ENCODE peak calls at places on chromosomes 1 and 21, in seven cellular contexts. O is transverse colon, B is HCT116, X is A549, J is ovary, E is Peyer's patch, H is body of pancreas. P is an unnamed sample.

GRCh38 chr21:25453524-25453923 is 153.8 kb downstream of the MRPL39 start:
- DNase-seq in H (no peak), B (no peak), E (no peak), J (no peak), O (no peak), X (no peak), P (no peak)

GRCh38 chr1:39882152-39882551 is 1.2 kb downstream of the TRIT1 start:
- DNase-seq in B (no peak), O (no peak), E (no peak), X (no peak), J (no peak), H (no peak), P (no peak)

GRCh38 chr1:58398714-58399113 is 147.8 kb downstream of the OMA1 start:
- DNase-seq in X (no peak), O (no peak), H (no peak), B (no peak), J (no peak), E (no peak), P (no peak)

GRCh38 chr1:100353073-100353801 is 931 bp downstream of the CDC14A start:
- DNase-seq in X (no peak), B (no peak), J (no peak), H (no peak), O (peak), E (peak), P (no peak)

GRCh38 chr1:175540928-175541645 is 202.3 kb downstream of the TNR start:
- DNase-seq in B (no peak), J (no peak), O (no peak), X (no peak), H (no peak), E (no peak), P (no peak)

GRCh38 chr1:51569284-51570062 is 47.4 kb upstream of the OSBPL9 start:
- DNase-seq in B (peak), H (peak), X (peak), E (no peak), O (peak), J (no peak), P (no peak)

GRCh38 chr1:46220808-46221207 is 17.7 kb downstream of the LURAP1 start:
- DNase-seq in E (no peak), O (no peak), B (no peak), J (no peak), X (no peak), H (no peak), P (no peak)

GRCh38 chr1:8096105-8097011 is 70.2 kb upstream of the ERRFI1 start:
- DNase-seq in X (peak), H (no peak), O (no peak), B (peak), E (no peak), J (no peak), P (no peak)

GRCh38 chr1:12411098-12411497 is 181.3 kb downstream of the VPS13D start:
- DNase-seq in H (no peak), B (no peak), X (no peak), E (no peak), O (no peak), J (no peak), P (no peak)

GRCh38 chr1:36369061-36369470 is 16.7 kb downstream of the STK40 start:
- DNase-seq in H (peak), O (peak), B (peak), J (peak), X (peak), E (peak), P (peak)

GRCh38 chr1:94095112-94095637 is 25.8 kb downstream of the ABCA4 start:
- DNase-seq in H (peak), O (peak), J (peak), X (no peak), B (no peak), E (peak), P (peak)

GRCh38 chr21:34593954-34594531 is 20.9 kb downstream of the RCAN1 start:
- DNase-seq in X (no peak), H (no peak), E (no peak), B (no peak), O (no peak), J (no peak), P (no peak)

GRCh38 chr1:204293605-204294365 is 65.9 kb downstream of the PLEKHA6 start:
- DNase-seq in J (no peak), E (no peak), B (no peak), O (no peak), H (no peak), X (no peak), P (peak)

GRCh38 chr1:162562452-162562828 is 918 bp downstream of the UAP1 start:
- DNase-seq in O (peak), X (peak), E (no peak), H (peak), B (no peak), J (no peak), P (peak)

GRCh38 chr1:233183226-233184020 is 112.1 kb downstream of the PCNX2 start:
- DNase-seq in H (no peak), X (no peak), B (no peak), O (no peak), E (no peak), J (no peak), P (no peak)

GRCh38 chr21:31205412-31205811 is 138.6 kb downstream of the TIAM1 start:
- DNase-seq in X (no peak), H (no peak), O (no peak), B (no peak), E (no peak), J (no peak), P (no peak)

GRCh38 chr1:176803042-176803441 is 340.1 kb downstream of the PAPPA2 start:
- DNase-seq in H (no peak), B (no peak), J (no peak), E (no peak), O (no peak), X (no peak), P (no peak)

GRCh38 chr21:26100573-26100972 is 70.0 kb downstream of the APP start:
- DNase-seq in B (no peak), X (no peak), O (no peak), E (no peak), J (no peak), H (no peak), P (no peak)

GRCh38 chr1:92482665-92483441 is 3.9 kb downstream of the GFI1 start:
- DNase-seq in E (peak), B (no peak), O (peak), H (peak), X (no peak), J (no peak), P (no peak)

GRCh38 chr1:39988618-39989343 is 33.8 kb downstream of the MFSD2A start:
- DNase-seq in H (peak), X (no peak), E (no peak), J (no peak), O (no peak), B (no peak), P (no peak)

GRCh38 chr1:3775498-3776230 is 3.1 kb downstream of the SMIM1 start:
- DNase-seq in H (peak), J (peak), E (peak), O (peak), B (peak), X (peak), P (peak)

GRCh38 chr1:48026275-48026674 is 29.1 kb upstream of the TRABD2B start:
- DNase-seq in E (no peak), B (no peak), J (no peak), O (no peak), X (peak), H (no peak), P (no peak)

GRCh38 chr1:213714645-213715044 is 273.1 kb upstream of the PROX1 start:
- DNase-seq in O (no peak), H (no peak), B (no peak), X (no peak), E (no peak), J (no peak), P (no peak)

GRCh38 chr1:167618789-167619188 is 11.2 kb upstream of the RCSD1 start:
- DNase-seq in B (no peak), X (no peak), J (no peak), O (no peak), H (no peak), E (no peak), P (no peak)

GRCh38 chr1:167620002-167620401 is 10.0 kb upstream of the RCSD1 start:
- DNase-seq in X (no peak), O (no peak), J (no peak), E (no peak), B (no peak), H (no peak), P (no peak)

GRCh38 chr1:167623951-167624350 is 6.1 kb upstream of the RCSD1 start:
- DNase-seq in H (no peak), X (no peak), E (no peak), J (no peak), B (no peak), O (no peak), P (no peak)

GRCh38 chr1:167618366-167618765 is 11.7 kb upstream of the RCSD1 start:
- DNase-seq in E (no peak), J (no peak), H (no peak), X (no peak), O (no peak), B (no peak), P (no peak)

DNA sequence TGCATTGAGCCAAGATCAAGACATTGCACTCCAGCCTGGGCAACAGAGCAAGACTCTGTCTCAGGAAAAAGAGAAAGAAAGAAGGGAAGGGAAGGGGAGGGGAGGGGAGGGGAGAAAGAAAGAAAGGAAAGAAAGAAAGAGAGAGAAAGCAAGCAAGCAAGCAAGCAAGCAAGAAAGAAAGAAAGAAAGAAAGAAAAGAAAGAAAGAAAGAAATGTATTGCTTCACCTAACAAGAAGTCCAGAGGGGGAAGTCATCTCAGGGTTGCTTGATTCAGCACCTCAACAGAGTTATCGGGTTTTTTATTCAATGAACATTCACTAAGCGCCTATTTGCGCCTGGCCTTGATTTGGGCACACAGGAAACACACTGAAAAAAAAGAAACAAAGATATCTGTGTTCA is 8.3 kb upstream of the RCSD1 start:
- DNase-seq in J (no peak), E (no peak), O (no peak), H (no peak), X (no peak), B (no peak), P (no peak)
- H3K4me3 ChIP-seq in J (no peak), E (no peak), O (no peak), H (no peak), X (no peak), B (no peak), P (no peak)

GRCh38 chr1:22112505-22112904 is 30.4 kb downstream of the WNT4 start:
- DNase-seq in E (no peak), O (no peak), H (no peak), J (no peak), X (no peak), B (no peak), P (peak)
- TF ChIP-seq POLR2A in E (no peak), O (no peak), H (no peak), J (no peak), X (no peak), B (no peak), P (no peak)

GRCh38 chr1:234755449-234755863 is 145.5 kb upstream of the IRF2BP2 start:
- DNase-seq in H (peak), B (no peak), X (no peak), E (peak), J (peak), O (peak), P (peak)
- H3K4me3 ChIP-seq in H (no peak), B (no peak), X (no peak), E (no peak), J (no peak), O (no peak), P (no peak)

GRCh38 chr1:42334240-42335049 is 590 bp downstream of the FOXJ3 start:
- DNase-seq in H (peak), J (no peak), E (peak), B (peak), X (peak), O (peak), P (peak)
- TF ChIP-seq POLR2A in H (no peak), J (no peak), E (no peak), B (no peak), X (no peak), O (no peak), P (no peak)

DNA sequence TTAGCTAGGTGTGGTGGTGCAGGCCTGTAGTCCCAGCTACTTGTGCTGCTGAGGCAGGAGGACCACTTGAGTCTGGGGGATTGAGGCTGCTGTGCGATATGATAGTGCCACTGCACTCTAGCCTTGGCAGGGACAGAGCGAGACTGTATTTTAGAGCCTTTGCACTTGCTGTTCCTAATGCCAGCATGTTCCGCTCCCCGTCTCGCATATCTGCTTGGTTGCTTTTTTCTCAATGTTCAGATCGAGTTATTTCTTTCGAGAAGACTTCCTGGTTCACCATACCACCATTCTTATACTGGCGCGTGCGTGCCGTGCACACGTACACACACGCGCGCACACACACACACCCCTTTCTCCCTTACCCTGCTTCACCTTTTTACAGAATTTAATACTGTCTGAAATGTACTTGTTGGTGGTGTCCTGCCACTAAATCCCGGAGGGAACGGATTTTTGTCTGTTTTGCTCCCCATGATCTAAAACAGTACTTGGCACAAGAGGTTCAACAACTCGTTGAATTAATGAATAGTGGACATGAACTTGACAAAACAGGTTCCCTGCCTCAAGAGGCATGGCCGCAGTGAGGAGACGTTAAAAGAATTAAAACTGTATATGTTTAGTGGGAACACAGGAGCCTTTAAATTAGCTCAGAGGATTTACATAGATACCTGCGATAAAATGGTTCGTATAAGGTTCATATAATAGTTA is 1.1 kb upstream of the RPRD2 start:
- DNase-seq in X (no peak), H (no peak), E (no peak), J (peak), B (no peak), O (no peak), P (peak)
- H3K4me3 ChIP-seq in X (peak), H (no peak), E (peak), J (peak), B (peak), O (peak), P (peak)

GRCh38 chr1:145994391-145995120 is 1.8 kb downstream of the TXNIP start:
- DNase-seq in X (no peak), B (no peak), H (peak), E (no peak), O (no peak), J (no peak), P (peak)

GRCh38 chr1:145997156-145998023 is 1.0 kb upstream of the TXNIP start:
- DNase-seq in H (peak), X (no peak), O (peak), B (no peak), J (peak), E (peak), P (peak)

GRCh38 chr1:145995148-145995851 is 1.1 kb downstream of the TXNIP start:
- DNase-seq in O (no peak), X (no peak), E (no peak), H (no peak), J (no peak), B (no peak), P (peak)

GRCh38 chr1:145995964-145996432 is 381 bp downstream of the TXNIP start:
- DNase-seq in B (no peak), O (no peak), H (peak), J (no peak), X (no peak), E (no peak), P (peak)

GRCh38 chr1:145996433-145997155 is at the start of gene TXNIP:
- DNase-seq in O (peak), E (peak), H (peak), B (no peak), X (peak), J (peak), P (peak)
- TF ChIP-seq POLR2A in O (peak), E (peak), H (peak), B (no peak), X (no peak), J (peak), P (peak)

DNA sequence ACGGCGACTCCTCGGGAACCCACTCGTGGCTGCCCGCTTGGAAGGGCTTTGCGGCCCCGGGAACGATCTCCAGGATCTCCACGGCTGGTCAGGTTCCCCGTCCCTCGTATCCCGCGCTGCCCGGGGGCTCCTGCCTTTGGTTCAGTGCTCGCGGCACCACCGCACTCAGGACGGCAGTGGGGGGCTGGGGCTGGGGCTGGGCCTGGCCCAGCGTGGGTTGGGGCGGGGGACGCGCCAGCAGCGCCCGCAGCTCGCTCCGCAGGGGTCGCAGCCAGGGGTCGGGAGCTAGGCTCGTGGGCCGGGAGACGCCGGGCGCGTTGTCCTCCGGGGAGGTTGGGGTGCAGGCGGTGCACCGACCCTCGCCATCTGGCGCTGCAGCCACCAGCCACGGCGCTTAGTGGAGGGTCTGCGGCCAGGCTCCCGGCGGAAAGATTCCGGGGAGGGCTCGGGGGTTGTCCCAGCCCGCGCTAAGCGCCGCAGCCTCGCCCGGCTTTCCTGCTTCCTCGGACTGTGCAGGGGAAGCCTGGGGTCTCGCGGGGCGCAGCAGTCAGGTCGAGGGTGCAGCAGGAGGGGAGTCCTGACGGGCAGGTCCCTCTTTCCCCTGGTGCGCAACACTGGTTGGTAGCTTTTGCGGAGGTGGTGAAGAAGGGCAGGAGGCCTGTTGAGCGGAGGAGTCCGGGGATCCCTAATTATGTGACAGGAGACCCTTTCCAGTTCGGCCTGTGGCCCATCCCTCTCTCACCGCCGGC is 9.0 kb downstream of the SIM2 start:
- DNase-seq in E (no peak), X (no peak), J (no peak), O (no peak), H (no peak), B (no peak), P (no peak)
- H3K4me3 ChIP-seq in E (no peak), X (no peak), J (no peak), O (no peak), H (no peak), B (no peak), P (no peak)

GRCh38 chr1:246508897-246509688 is 2.0 kb upstream of the SMYD3 start:
- DNase-seq in J (no peak), O (no peak), X (peak), E (no peak), B (no peak), H (no peak), P (no peak)

GRCh38 chr1:246506440-246506784 is 667 bp downstream of the SMYD3 start:
- DNase-seq in B (no peak), O (no peak), J (no peak), H (no peak), E (no peak), X (no peak), P (no peak)

GRCh38 chr1:246503341-246503740 is 3.7 kb downstream of the SMYD3 start:
- DNase-seq in J (no peak), E (no peak), O (no peak), H (no peak), B (no peak), X (peak), P (no peak)

GRCh38 chr1:246510147-246511030 is 3.3 kb upstream of the SMYD3 start:
- DNase-seq in B (no peak), O (no peak), J (no peak), E (no peak), X (no peak), H (no peak), P (no peak)

GRCh38 chr1:246506785-246507639 is at the start of gene SMYD3:
- DNase-seq in H (peak), E (peak), X (peak), O (peak), J (peak), B (peak), P (peak)
- TF ChIP-seq POLR2A in H (no peak), E (peak), X (peak), O (peak), J (peak), B (no peak), P (peak)

GRCh38 chr1:23529146-23530088 is 1.6 kb downstream of the E2F2 start:
- DNase-seq in B (no peak), J (no peak), O (peak), X (peak), E (peak), H (peak), P (no peak)
- H3K4me3 ChIP-seq in B (peak), J (no peak), O (peak), X (peak), E (peak), H (no peak), P (no peak)

P was measured in uterus.